ENCODE peak calls at places on chromosomes 11 and 22, in five cellular contexts. One of them, this sample, is unnamed.

GRCh38 chr22:38831166-38831945 is 12.5 kb downstream of the NPTXR start:
- DNase-seq in Ammon's horn: no peak
- DNase-seq in cerebellum: no peak
- DNase-seq in retina: no peak
- DNase-seq in neural crest cell: no peak
- DNase-seq in this sample: no peak

GRCh38 chr22:36435516-36436415 is 45.7 kb downstream of the TXN2 start:
- DNase-seq in Ammon's horn: no peak
- DNase-seq in cerebellum: no peak
- DNase-seq in retina: no peak
- DNase-seq in neural crest cell: no peak
- DNase-seq in this sample: peak

GRCh38 chr22:50613291-50613981 is 12.8 kb downstream of the MAPK8IP2 start:
- DNase-seq in Ammon's horn: no peak
- DNase-seq in cerebellum: peak
- DNase-seq in retina: no peak
- DNase-seq in neural crest cell: no peak
- DNase-seq in this sample: no peak

GRCh38 chr11:7485136-7485853 is at the start of gene OLFML1:
- DNase-seq in Ammon's horn: no peak
- DNase-seq in cerebellum: no peak
- DNase-seq in retina: no peak
- DNase-seq in neural crest cell: no peak
- DNase-seq in this sample: no peak

GRCh38 chr22:36379593-36380361 is 8.0 kb downstream of the MYH9 start:
- DNase-seq in Ammon's horn: no peak
- DNase-seq in cerebellum: no peak
- DNase-seq in retina: no peak
- DNase-seq in neural crest cell: no peak
- DNase-seq in this sample: no peak

GRCh38 chr11:76119032-76119431 is 87.3 kb downstream of the WNT11 start:
- DNase-seq in Ammon's horn: peak
- DNase-seq in cerebellum: no peak
- DNase-seq in retina: no peak
- DNase-seq in neural crest cell: no peak
- DNase-seq in this sample: no peak

GRCh38 chr11:12248330-12248729 is 129.0 kb upstream of the PARVA start:
- DNase-seq in Ammon's horn: peak
- DNase-seq in cerebellum: no peak
- DNase-seq in retina: no peak
- DNase-seq in neural crest cell: no peak
- DNase-seq in this sample: no peak

GRCh38 chr22:35684270-35684700 is 33.4 kb upstream of the APOL5 start:
- DNase-seq in Ammon's horn: peak
- DNase-seq in cerebellum: no peak
- DNase-seq in retina: no peak
- DNase-seq in neural crest cell: no peak
- DNase-seq in this sample: no peak

GRCh38 chr11:12604557-12605105 is 69.6 kb upstream of the TEAD1 start:
- DNase-seq in Ammon's horn: no peak
- DNase-seq in cerebellum: no peak
- DNase-seq in retina: no peak
- DNase-seq in neural crest cell: no peak
- DNase-seq in this sample: no peak

GRCh38 chr22:44611880-44612496 is 90.0 kb upstream of the PRR5 start:
- DNase-seq in Ammon's horn: no peak
- DNase-seq in cerebellum: no peak
- DNase-seq in retina: no peak
- DNase-seq in neural crest cell: no peak
- DNase-seq in this sample: no peak

GRCh38 chr22:39725351-39726035 is 154.9 kb downstream of the CACNA1I start:
- DNase-seq in Ammon's horn: no peak
- DNase-seq in cerebellum: no peak
- DNase-seq in retina: no peak
- DNase-seq in neural crest cell: no peak
- DNase-seq in this sample: no peak

GRCh38 chr11:109422755-109423113 is 744 bp downstream of the C11orf87 start:
- DNase-seq in Ammon's horn: no peak
- DNase-seq in cerebellum: peak
- DNase-seq in retina: no peak
- DNase-seq in neural crest cell: no peak
- DNase-seq in this sample: no peak

GRCh38 chr22:48894064-48894671 is 933.5 kb downstream of the BRD1 start:
- DNase-seq in Ammon's horn: no peak
- DNase-seq in cerebellum: no peak
- DNase-seq in retina: no peak
- DNase-seq in neural crest cell: no peak
- DNase-seq in this sample: peak

GRCh38 chr11:92224394-92225205 is at the start of gene FAT3:
- DNase-seq in Ammon's horn: peak
- DNase-seq in cerebellum: no peak
- DNase-seq in retina: peak
- DNase-seq in neural crest cell: peak
- DNase-seq in this sample: no peak

GRCh38 chr11:13140028-13140870 is 131.1 kb downstream of the RASSF10 start:
- DNase-seq in Ammon's horn: no peak
- DNase-seq in cerebellum: no peak
- DNase-seq in retina: peak
- DNase-seq in neural crest cell: no peak
- DNase-seq in this sample: no peak

GRCh38 chr22:45903355-45904149 is 73.4 kb downstream of the WNT7B start:
- DNase-seq in Ammon's horn: no peak
- DNase-seq in cerebellum: no peak
- DNase-seq in retina: no peak
- DNase-seq in neural crest cell: no peak
- DNase-seq in this sample: no peak

This sample was measured in central memory CD8-positive, alpha-beta T cell.